ENCODE peak calls at places on chromosomes 3 and 15, in nine cellular contexts. One of them, this sample, is unnamed.

GRCh38 chr3:132255041-132255745 is 62.0 kb upstream of the ACP3 start:
- DNase-seq in prostate gland: no peak
- DNase-seq in fibroblast of lung: peak; percentile 92
- DNase-seq in astrocyte of the spinal cord: peak; percentile 63
- DNase-seq in sigmoid colon: no peak
- DNase-seq in mucosa of descending colon: no peak
- DNase-seq in A673: peak; percentile 47
- DNase-seq in HFF-Myc: peak; percentile 67
- DNase-seq in stomach: no peak
- DNase-seq in this sample: no peak

GRCh38 chr3:170513674-170514073 is 72.2 kb downstream of the SLC7A14 start:
- DNase-seq in prostate gland: no peak
- DNase-seq in fibroblast of lung: no peak
- DNase-seq in astrocyte of the spinal cord: no peak
- DNase-seq in sigmoid colon: no peak
- DNase-seq in mucosa of descending colon: no peak
- DNase-seq in A673: no peak
- DNase-seq in HFF-Myc: no peak
- DNase-seq in stomach: no peak
- DNase-seq in this sample: no peak

GRCh38 chr15:74265046-74265639 is 29.0 kb downstream of the CCDC33 start:
- DNase-seq in prostate gland: no peak
- DNase-seq in fibroblast of lung: peak; percentile 30
- DNase-seq in astrocyte of the spinal cord: peak; percentile 15
- DNase-seq in sigmoid colon: no peak
- DNase-seq in mucosa of descending colon: no peak
- DNase-seq in A673: peak; percentile 48
- DNase-seq in HFF-Myc: no peak
- DNase-seq in stomach: no peak
- DNase-seq in this sample: no peak

GRCh38 chr3:146732325-146732724 is 127.2 kb upstream of the PLSCR5 start:
- DNase-seq in prostate gland: no peak
- DNase-seq in fibroblast of lung: no peak
- DNase-seq in astrocyte of the spinal cord: no peak
- DNase-seq in sigmoid colon: no peak
- DNase-seq in mucosa of descending colon: no peak
- DNase-seq in A673: no peak
- DNase-seq in HFF-Myc: no peak
- DNase-seq in stomach: no peak
- DNase-seq in this sample: no peak

GRCh38 chr15:42591238-42591936 is 16.0 kb downstream of the STARD9 start:
- DNase-seq in prostate gland: no peak
- DNase-seq in fibroblast of lung: peak; percentile 51
- DNase-seq in astrocyte of the spinal cord: peak; percentile 67
- DNase-seq in sigmoid colon: no peak
- DNase-seq in mucosa of descending colon: no peak
- DNase-seq in A673: peak; percentile 49
- DNase-seq in HFF-Myc: no peak
- DNase-seq in stomach: no peak
- DNase-seq in this sample: no peak

GRCh38 chr3:165195628-165196576 is at the start of gene SLITRK3:
- DNase-seq in prostate gland: no peak
- DNase-seq in fibroblast of lung: no peak
- DNase-seq in astrocyte of the spinal cord: no peak
- DNase-seq in sigmoid colon: no peak
- DNase-seq in mucosa of descending colon: peak; percentile 29
- DNase-seq in A673: peak; percentile 35
- DNase-seq in HFF-Myc: no peak
- DNase-seq in stomach: no peak
- DNase-seq in this sample: no peak

GRCh38 chr3:152843955-152844354 is 9.0 kb downstream of the P2RY1 start:
- DNase-seq in prostate gland: no peak
- DNase-seq in fibroblast of lung: no peak
- DNase-seq in astrocyte of the spinal cord: no peak
- DNase-seq in sigmoid colon: no peak
- DNase-seq in mucosa of descending colon: no peak
- DNase-seq in A673: no peak
- DNase-seq in HFF-Myc: no peak
- DNase-seq in stomach: no peak
- DNase-seq in this sample: no peak

GRCh38 chr3:185825639-185826481 is 1.0 kb upstream of the IGF2BP2 start:
- DNase-seq in prostate gland: peak; percentile 23
- DNase-seq in fibroblast of lung: peak; percentile 52
- DNase-seq in astrocyte of the spinal cord: no peak
- DNase-seq in sigmoid colon: peak; percentile 64
- DNase-seq in mucosa of descending colon: peak; percentile 81
- DNase-seq in A673: peak; percentile 37
- DNase-seq in HFF-Myc: no peak
- DNase-seq in stomach: peak; percentile 61
- DNase-seq in this sample: peak; percentile 69

GRCh38 chr3:121995190-121996137 is 26.6 kb downstream of the ILDR1 start:
- DNase-seq in prostate gland: peak; percentile 49
- DNase-seq in fibroblast of lung: peak; percentile 84
- DNase-seq in astrocyte of the spinal cord: peak; percentile 74
- DNase-seq in sigmoid colon: no peak
- DNase-seq in mucosa of descending colon: peak; percentile 61
- DNase-seq in A673: peak; percentile 66
- DNase-seq in HFF-Myc: peak; percentile 56
- DNase-seq in stomach: peak; percentile 64
- DNase-seq in this sample: peak; percentile 49
- TF ChIP-seq CTCF in prostate gland: peak; percentile 46
- TF ChIP-seq CTCF in fibroblast of lung: peak; percentile 57
- TF ChIP-seq CTCF in astrocyte of the spinal cord: peak; percentile 50
- TF ChIP-seq CTCF in sigmoid colon: no peak
- TF ChIP-seq CTCF in mucosa of descending colon: peak; percentile 36
- TF ChIP-seq CTCF in A673: peak; percentile 80
- TF ChIP-seq CTCF in HFF-Myc: peak; percentile 60
- TF ChIP-seq CTCF in stomach: no peak
- TF ChIP-seq CTCF in this sample: no peak

GRCh38 chr15:32042269-32042996 is 12.1 kb downstream of the CHRNA7 start:
- DNase-seq in prostate gland: no peak
- DNase-seq in fibroblast of lung: no peak
- DNase-seq in astrocyte of the spinal cord: no peak
- DNase-seq in sigmoid colon: no peak
- DNase-seq in mucosa of descending colon: no peak
- DNase-seq in A673: peak; percentile 29
- DNase-seq in HFF-Myc: no peak
- DNase-seq in stomach: no peak
- DNase-seq in this sample: no peak
- TF ChIP-seq CTCF in prostate gland: peak; percentile 31
- TF ChIP-seq CTCF in fibroblast of lung: no peak
- TF ChIP-seq CTCF in astrocyte of the spinal cord: no peak
- TF ChIP-seq CTCF in sigmoid colon: no peak
- TF ChIP-seq CTCF in mucosa of descending colon: no peak
- TF ChIP-seq CTCF in A673: no peak
- TF ChIP-seq CTCF in HFF-Myc: no peak
- TF ChIP-seq CTCF in stomach: no peak
- TF ChIP-seq CTCF in this sample: peak; percentile 37

GRCh38 chr15:81106560-81106959 is 27.5 kb upstream of the CFAP161 start:
- DNase-seq in prostate gland: peak; percentile 51
- DNase-seq in fibroblast of lung: peak; percentile 72
- DNase-seq in astrocyte of the spinal cord: peak; percentile 76
- DNase-seq in sigmoid colon: no peak
- DNase-seq in mucosa of descending colon: peak; percentile 28
- DNase-seq in A673: peak; percentile 67
- DNase-seq in HFF-Myc: peak; percentile 76
- DNase-seq in stomach: peak; percentile 62
- DNase-seq in this sample: peak; percentile 48

GRCh38 chr15:81107889-81108288 is 26.2 kb upstream of the CFAP161 start:
- DNase-seq in prostate gland: no peak
- DNase-seq in fibroblast of lung: no peak
- DNase-seq in astrocyte of the spinal cord: no peak
- DNase-seq in sigmoid colon: no peak
- DNase-seq in mucosa of descending colon: no peak
- DNase-seq in A673: no peak
- DNase-seq in HFF-Myc: no peak
- DNase-seq in stomach: no peak
- DNase-seq in this sample: no peak

GRCh38 chr15:81111018-81111417 is 23.1 kb upstream of the CFAP161 start:
- DNase-seq in prostate gland: peak; percentile 37
- DNase-seq in fibroblast of lung: no peak
- DNase-seq in astrocyte of the spinal cord: no peak
- DNase-seq in sigmoid colon: no peak
- DNase-seq in mucosa of descending colon: no peak
- DNase-seq in A673: no peak
- DNase-seq in HFF-Myc: no peak
- DNase-seq in stomach: no peak
- DNase-seq in this sample: no peak

GRCh38 chr15:81105521-81105920 is 28.5 kb upstream of the CFAP161 start:
- DNase-seq in prostate gland: no peak
- DNase-seq in fibroblast of lung: no peak
- DNase-seq in astrocyte of the spinal cord: no peak
- DNase-seq in sigmoid colon: no peak
- DNase-seq in mucosa of descending colon: no peak
- DNase-seq in A673: no peak
- DNase-seq in HFF-Myc: no peak
- DNase-seq in stomach: no peak
- DNase-seq in this sample: no peak

GRCh38 chr15:81108427-81108826 is 25.6 kb upstream of the CFAP161 start:
- DNase-seq in prostate gland: no peak
- DNase-seq in fibroblast of lung: no peak
- DNase-seq in astrocyte of the spinal cord: no peak
- DNase-seq in sigmoid colon: no peak
- DNase-seq in mucosa of descending colon: no peak
- DNase-seq in A673: peak; percentile 25
- DNase-seq in HFF-Myc: no peak
- DNase-seq in stomach: no peak
- DNase-seq in this sample: no peak
- TF ChIP-seq CTCF in prostate gland: peak; percentile 18
- TF ChIP-seq CTCF in fibroblast of lung: peak; percentile 50
- TF ChIP-seq CTCF in astrocyte of the spinal cord: peak; percentile 62
- TF ChIP-seq CTCF in sigmoid colon: no peak
- TF ChIP-seq CTCF in mucosa of descending colon: no peak
- TF ChIP-seq CTCF in A673: peak; percentile 55
- TF ChIP-seq CTCF in HFF-Myc: peak; percentile 60
- TF ChIP-seq CTCF in stomach: no peak
- TF ChIP-seq CTCF in this sample: peak; percentile 57

DNA sequence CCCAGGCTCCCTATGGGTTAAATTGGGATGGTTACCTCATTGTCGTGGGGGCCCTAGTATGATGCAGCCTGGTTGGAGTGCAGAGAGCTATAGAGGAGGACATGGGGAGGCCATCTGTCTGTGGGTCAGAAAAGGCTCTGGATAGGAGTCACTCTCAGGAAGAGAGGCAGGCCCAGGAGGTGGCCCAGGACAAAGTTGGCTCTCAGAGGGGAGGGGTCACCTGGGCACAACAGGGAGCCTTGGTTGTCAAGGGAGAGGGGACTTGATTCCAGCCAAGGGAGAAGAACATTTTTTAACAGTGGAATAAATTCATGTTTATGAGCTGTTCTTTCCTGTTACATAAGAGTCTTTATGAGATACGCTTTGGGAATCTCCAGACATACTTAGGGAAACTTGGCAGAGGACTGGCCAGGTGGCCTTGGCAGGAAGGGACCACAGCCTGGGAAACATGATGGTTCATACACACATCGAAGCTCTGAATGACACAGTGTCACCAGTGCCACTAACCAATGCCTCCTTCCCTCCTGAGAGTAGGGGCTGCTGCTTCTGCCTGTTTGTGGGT is 27.5 kb upstream of the LCTL start:
- DNase-seq in prostate gland: peak; percentile 30
- DNase-seq in fibroblast of lung: no peak
- DNase-seq in astrocyte of the spinal cord: no peak
- DNase-seq in sigmoid colon: no peak
- DNase-seq in mucosa of descending colon: no peak
- DNase-seq in A673: no peak
- DNase-seq in HFF-Myc: no peak
- DNase-seq in stomach: no peak
- DNase-seq in this sample: no peak
- TF ChIP-seq CTCF in prostate gland: no peak
- TF ChIP-seq CTCF in fibroblast of lung: no peak
- TF ChIP-seq CTCF in astrocyte of the spinal cord: no peak
- TF ChIP-seq CTCF in sigmoid colon: no peak
- TF ChIP-seq CTCF in mucosa of descending colon: no peak
- TF ChIP-seq CTCF in A673: no peak
- TF ChIP-seq CTCF in HFF-Myc: no peak
- TF ChIP-seq CTCF in stomach: no peak
- TF ChIP-seq CTCF in this sample: no peak

GRCh38 chr15:59539799-59540198 is 71.8 kb upstream of the GCNT3 start:
- DNase-seq in prostate gland: no peak
- DNase-seq in fibroblast of lung: no peak
- DNase-seq in astrocyte of the spinal cord: no peak
- DNase-seq in sigmoid colon: no peak
- DNase-seq in mucosa of descending colon: no peak
- DNase-seq in A673: no peak
- DNase-seq in HFF-Myc: no peak
- DNase-seq in stomach: peak; percentile 16
- DNase-seq in this sample: no peak

GRCh38 chr15:59545573-59545972 is 66.0 kb upstream of the GCNT3 start:
- DNase-seq in prostate gland: no peak
- DNase-seq in fibroblast of lung: no peak
- DNase-seq in astrocyte of the spinal cord: no peak
- DNase-seq in sigmoid colon: peak; percentile 20
- DNase-seq in mucosa of descending colon: no peak
- DNase-seq in A673: peak; percentile 31
- DNase-seq in HFF-Myc: no peak
- DNase-seq in stomach: no peak
- DNase-seq in this sample: no peak

GRCh38 chr15:59541750-59542149 is 69.8 kb upstream of the GCNT3 start:
- DNase-seq in prostate gland: no peak
- DNase-seq in fibroblast of lung: no peak
- DNase-seq in astrocyte of the spinal cord: no peak
- DNase-seq in sigmoid colon: peak; percentile 30
- DNase-seq in mucosa of descending colon: no peak
- DNase-seq in A673: no peak
- DNase-seq in HFF-Myc: no peak
- DNase-seq in stomach: peak; percentile 24
- DNase-seq in this sample: no peak

GRCh38 chr15:59540654-59541053 is 70.9 kb upstream of the GCNT3 start:
- DNase-seq in prostate gland: no peak
- DNase-seq in fibroblast of lung: no peak
- DNase-seq in astrocyte of the spinal cord: no peak
- DNase-seq in sigmoid colon: peak; percentile 9
- DNase-seq in mucosa of descending colon: no peak
- DNase-seq in A673: no peak
- DNase-seq in HFF-Myc: no peak
- DNase-seq in stomach: no peak
- DNase-seq in this sample: no peak

DNA sequence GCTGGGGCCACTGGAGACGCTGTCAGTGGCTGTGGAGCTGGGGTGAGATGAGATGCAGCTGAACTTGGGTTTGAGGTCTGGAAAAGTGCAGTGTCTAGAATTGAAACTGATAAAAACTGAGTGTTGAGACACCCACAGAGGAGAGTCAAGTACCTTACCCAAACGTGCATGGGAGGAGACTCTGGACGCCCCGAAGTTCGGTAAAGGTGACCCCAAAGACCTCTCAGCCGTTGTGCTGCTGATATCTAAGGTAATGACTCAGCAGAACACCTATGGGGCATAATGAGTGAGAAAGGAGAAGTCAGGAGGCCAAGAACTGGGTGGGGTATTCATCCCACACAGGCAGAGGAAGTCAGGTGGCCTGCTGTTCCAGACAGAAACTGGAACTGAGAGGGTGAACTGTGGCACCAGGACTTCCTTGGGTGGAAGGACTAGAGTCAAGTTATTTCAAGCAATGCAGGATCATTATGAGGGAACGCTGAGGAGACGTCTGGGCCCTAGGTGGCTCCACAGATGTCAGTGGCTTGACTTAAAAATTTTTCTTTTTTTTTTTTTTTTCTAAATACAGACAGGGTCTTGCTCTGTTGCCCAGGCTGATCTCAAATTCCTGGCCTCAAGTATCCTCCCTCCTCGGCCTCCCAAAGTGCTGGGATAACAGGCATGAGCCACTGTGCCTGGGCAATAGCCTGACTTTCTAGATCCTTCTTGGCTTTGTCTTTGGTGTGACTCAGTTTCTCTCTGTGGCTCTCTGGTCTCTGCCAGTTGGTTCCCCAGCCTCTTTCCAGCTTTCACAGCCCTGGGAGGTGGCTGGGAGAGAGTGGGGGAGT is 67.6 kb upstream of the GCNT3 start:
- DNase-seq in prostate gland: no peak
- DNase-seq in fibroblast of lung: no peak
- DNase-seq in astrocyte of the spinal cord: no peak
- DNase-seq in sigmoid colon: peak; percentile 30
- DNase-seq in mucosa of descending colon: no peak
- DNase-seq in A673: no peak
- DNase-seq in HFF-Myc: no peak
- DNase-seq in stomach: no peak
- DNase-seq in this sample: no peak
- TF ChIP-seq CTCF in prostate gland: no peak
- TF ChIP-seq CTCF in fibroblast of lung: no peak
- TF ChIP-seq CTCF in astrocyte of the spinal cord: no peak
- TF ChIP-seq CTCF in sigmoid colon: no peak
- TF ChIP-seq CTCF in mucosa of descending colon: no peak
- TF ChIP-seq CTCF in A673: no peak
- TF ChIP-seq CTCF in HFF-Myc: no peak
- TF ChIP-seq CTCF in stomach: no peak
- TF ChIP-seq CTCF in this sample: no peak